ENCODE peak calls at places on chromosomes 1 and 21, in four cellular contexts. K, N, G and R are unnamed samples. For H3K27me3, the result is how much of the 10 kb centered on the place peaks cover.

GRCh38 chr1:15577691-15578090 is 7.2 kb downstream of the AGMAT start:
- DNase-seq in G (no peak), K (no peak), N (no peak), R (no peak)

GRCh38 chr1:30126839-30127238 is 596.5 kb downstream of the MATN1 start:
- DNase-seq in K (no peak), G (no peak), N (no peak), R (no peak)

GRCh38 chr1:85473390-85473789 is 8.4 kb upstream of the DDAH1 start:
- DNase-seq in G (peak), K (peak), N (no peak), R (peak)

GRCh38 chr1:234585333-234586055 is 24.5 kb downstream of the IRF2BP2 start:
- DNase-seq in N (no peak), G (peak), K (no peak), R (no peak)

GRCh38 chr1:227946624-227947424 is 908 bp downstream of the WNT9A start:
- DNase-seq in G (peak), K (peak), N (no peak), R (no peak)

GRCh38 chr1:27551170-27551952 is 52.6 kb downstream of the AHDC1 start:
- DNase-seq in G (no peak), N (no peak), K (no peak), R (no peak)

GRCh38 chr1:67367370-67368345 is 60.0 kb downstream of the IL12RB2 start:
- DNase-seq in K (no peak), G (peak), N (no peak), R (peak)

GRCh38 chr1:116311756-116312691 is 61.0 kb upstream of the ATP1A1 start:
- DNase-seq in G (no peak), N (no peak), K (peak), R (peak)

GRCh38 chr1:41573803-41574713 is 89.6 kb upstream of the EDN2 start:
- DNase-seq in N (peak), K (peak), G (peak), R (peak)

GRCh38 chr1:168621356-168621755 is 45.0 kb downstream of the XCL1 start:
- DNase-seq in G (peak), K (no peak), N (no peak), R (no peak)

GRCh38 chr21:45002381-45003204 is 62.8 kb downstream of the SLX9 start:
- DNase-seq in G (no peak), K (peak), N (no peak), R (no peak)

GRCh38 chr21:36156815-36157670 is at the start of gene DOP1B:
- DNase-seq in G (no peak), N (no peak), K (no peak), R (no peak)

DNA sequence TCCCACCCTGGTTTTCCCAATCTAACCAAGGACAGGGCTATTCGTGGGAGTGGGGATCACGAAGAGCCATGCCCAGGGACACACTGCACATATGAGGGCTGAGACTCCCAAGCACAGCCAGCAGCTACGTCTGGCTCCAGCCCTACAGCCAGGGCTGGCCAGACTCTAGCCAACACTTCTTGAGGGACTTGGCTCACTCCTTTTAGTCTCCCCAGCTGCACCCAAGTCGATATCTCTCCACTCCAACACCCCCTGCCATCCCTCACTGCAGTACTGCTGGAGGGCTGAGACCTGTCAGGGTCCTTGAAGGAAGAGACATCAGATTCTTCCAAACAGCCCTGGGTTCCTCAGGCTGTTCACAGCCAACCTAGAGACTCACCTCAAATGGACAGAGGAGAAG is 62.6 kb downstream of the CD46 start:
- DNase-seq in K (no peak), G (no peak), N (no peak), R (no peak)
- H3K4me3 ChIP-seq in K (no peak), G (no peak), N (no peak), R (no peak)

GRCh38 chr1:156746716-156747631 is 4.5 kb downstream of the HDGF start:
- DNase-seq in N (peak), K (peak), G (peak), R (peak)
- TF ChIP-seq CTCF in N (peak), K (no peak), G (peak), R (peak)

DNA sequence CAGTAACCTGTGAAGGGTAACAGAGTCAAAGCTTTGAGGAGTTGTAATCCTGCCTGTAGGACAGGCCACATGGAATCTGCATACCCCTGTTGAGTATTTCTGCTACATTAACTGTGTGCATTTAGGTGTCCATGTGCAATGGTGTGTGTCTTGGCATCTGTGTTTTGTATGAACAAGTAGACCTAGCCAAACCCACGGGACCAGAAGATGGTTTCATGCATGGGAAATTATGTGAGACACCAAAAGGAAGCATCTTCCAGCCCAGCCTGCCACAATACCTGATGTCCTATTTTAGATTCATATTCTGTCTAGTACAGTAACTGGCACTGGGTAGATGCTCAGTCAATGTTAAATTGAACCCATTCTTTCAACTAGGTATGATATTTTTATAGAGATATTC is 70.8 kb upstream of the KCND3 start:
- DNase-seq in G (no peak), N (no peak), K (no peak), R (no peak)
- H3K27me3 ChIP-seq in G (under half), N (under half), K (under half), R (under half)

GRCh38 chr1:100731758-100732157 is 12.2 kb downstream of the VCAM1 start:
- DNase-seq in K (no peak), G (no peak), N (no peak), R (no peak)

GRCh38 chr1:100736324-100736723 is 16.8 kb downstream of the VCAM1 start:
- DNase-seq in G (no peak), K (no peak), N (no peak), R (no peak)

GRCh38 chr1:100736766-100737165 is 17.2 kb downstream of the VCAM1 start:
- DNase-seq in N (peak), G (no peak), K (no peak), R (peak)

GRCh38 chr1:100735244-100735643 is 15.7 kb downstream of the VCAM1 start:
- DNase-seq in N (no peak), G (no peak), K (no peak), R (no peak)

DNA sequence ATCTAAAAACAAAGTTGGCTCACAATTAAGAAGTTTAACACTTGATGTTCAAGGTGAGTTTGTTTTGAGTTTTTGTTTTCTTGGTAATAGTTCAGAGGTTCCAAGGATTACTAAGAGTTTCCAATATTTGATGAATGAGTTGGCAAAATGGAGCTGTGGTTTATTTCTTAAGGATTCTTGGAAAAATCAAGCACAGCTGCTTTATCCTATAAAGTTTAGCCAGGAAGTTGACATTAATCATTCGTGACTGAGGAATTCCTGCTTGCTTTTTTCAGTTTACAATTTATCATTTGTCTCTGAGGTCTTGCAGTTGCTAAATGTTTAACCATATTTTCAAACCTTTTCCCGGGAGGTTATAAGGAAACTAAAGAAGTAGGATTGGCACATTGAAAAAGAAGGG is 15.2 kb downstream of the VCAM1 start:
- DNase-seq in K (no peak), G (no peak), N (peak), R (peak)
- H3K4me3 ChIP-seq in K (no peak), G (no peak), N (no peak), R (no peak)

DNA sequence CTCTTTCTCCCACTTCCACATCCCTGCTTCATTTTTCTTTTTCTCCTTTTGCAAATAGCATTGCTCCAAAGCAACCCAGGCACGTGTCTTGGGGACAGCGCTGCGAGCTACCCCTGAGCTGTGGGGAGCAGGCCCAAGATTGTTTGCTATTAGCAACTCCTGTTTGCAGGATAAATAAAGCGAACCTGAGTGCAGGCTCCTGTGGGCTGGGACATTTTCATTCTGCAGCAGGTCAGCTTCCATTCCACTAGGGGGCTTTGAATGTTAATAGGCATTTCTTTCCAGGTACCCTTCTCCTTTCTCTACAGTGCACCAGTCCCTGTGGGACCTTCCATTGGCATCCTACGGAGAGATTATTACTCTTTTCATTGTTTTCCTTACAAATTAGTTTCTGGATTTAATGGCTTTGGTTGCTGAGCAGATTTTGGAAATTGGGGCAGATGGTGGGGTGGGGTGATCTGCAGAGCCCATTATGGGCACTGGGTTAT is 54.0 kb downstream of the OLFML3 start:
- DNase-seq in K (no peak), G (no peak), N (no peak), R (peak)
- TF ChIP-seq CTCF in K (peak), G (peak), N (peak), R (peak)

GRCh38 chr1:39109653-39110052 is 83.5 kb downstream of the NDUFS5 start:
- DNase-seq in N (no peak), K (no peak), G (no peak), R (no peak)
- H3K27me3 ChIP-seq in N (under half), K (under half), G (under half), R (under half)

GRCh38 chr1:10708807-10709523 is 87.5 kb downstream of the CASZ1 start:
- DNase-seq in G (no peak), K (no peak), N (no peak), R (no peak)
- H3K4me3 ChIP-seq in G (no peak), K (no peak), N (no peak), R (no peak)